ENCODE peak calls at places on chromosomes 13 and 19, in seven cellular contexts. H is NCI-H1092 treated with DMSO at 0.1 percent for 48 hours; W is tibial artery; G is activated T-cell treated with anti-CD3 and anti-CD28 coated beads for 1 hour; K is hypothalamus; Y is SHP77 treated with DMSO at 0.1 percent for 48 hours; U is activated naive CD8-positive, alpha-beta T cell treated with anti-CD3 and anti-CD28 coated beads, Interleukin-2, amount 50 U/mL, for 24 hours. N is an unnamed sample.

GRCh38 chr13:66974174-66974573 is 256.0 kb downstream of the PCDH9 start:
- DNase-seq in W (no peak), H (no peak), K (no peak), Y (no peak), U (no peak), G (no peak), N (no peak)

GRCh38 chr13:27921421-27921960 is 1.7 kb downstream of the PDX1 start:
- DNase-seq in U (no peak), G (no peak), W (no peak), Y (no peak), K (no peak), H (no peak), N (peak)

GRCh38 chr13:23609414-23610186 is 39.4 kb downstream of the TNFRSF19 start:
- DNase-seq in W (no peak), Y (peak), G (no peak), H (no peak), U (no peak), K (no peak), N (no peak)

GRCh38 chr19:33488826-33489225 is 32.8 kb downstream of the PEPD start:
- DNase-seq in U (no peak), Y (no peak), H (no peak), W (peak), K (no peak), G (no peak), N (no peak)

GRCh38 chr19:40907968-40908735 is 26.1 kb upstream of the CYP2A7 start:
- DNase-seq in Y (no peak), U (peak), G (peak), W (no peak), H (no peak), K (peak), N (peak)

GRCh38 chr13:26253262-26253786 is 605 bp upstream of the CDK8 start:
- DNase-seq in G (no peak), W (no peak), K (no peak), H (no peak), Y (no peak), U (no peak), N (no peak)

GRCh38 chr13:111314852-111315251 is 5.6 kb upstream of the TEX29 start:
- DNase-seq in H (no peak), Y (no peak), K (no peak), U (no peak), W (no peak), G (no peak), N (no peak)

GRCh38 chr13:44236370-44236769 is 137.3 kb upstream of the SERP2 start:
- DNase-seq in K (no peak), G (no peak), W (peak), U (no peak), H (no peak), Y (no peak), N (no peak)

GRCh38 chr19:43780706-43781525 is at the start of gene KCNN4:
- DNase-seq in W (no peak), Y (no peak), K (no peak), G (peak), U (peak), H (no peak), N (peak)